ENCODE peak calls at places on chromosomes 11 and 22, in eight cellular contexts. N, B, K, M, E, J, O and Y are unnamed samples.

GRCh38 chr22:32746715-32747114 is 54.8 kb upstream of the TIMP3 start:
- DNase-seq in N (no peak), B (no peak), K (peak), M (no peak), E (no peak), J (no peak), O (no peak), Y (no peak)

GRCh38 chr11:76910620-76911414 is 50.1 kb downstream of the ACER3 start:
- DNase-seq in N (no peak), B (no peak), K (peak), M (no peak), E (no peak), J (no peak), O (no peak), Y (no peak)

GRCh38 chr11:109606256-109606655 is 184.3 kb downstream of the C11orf87 start:
- DNase-seq in N (no peak), B (no peak), K (no peak), M (no peak), E (no peak), J (no peak), O (no peak), Y (no peak)

GRCh38 chr22:36386900-36387663 is 685 bp downstream of the MYH9 start:
- DNase-seq in N (no peak), B (no peak), K (no peak), M (peak), E (peak), J (no peak), O (peak), Y (no peak)

GRCh38 chr11:12182650-12183511 is 72.5 kb downstream of the MICAL2 start:
- DNase-seq in N (no peak), B (no peak), K (peak), M (no peak), E (peak), J (no peak), O (no peak), Y (peak)

GRCh38 chr22:26229910-26230309 is 60.6 kb downstream of the SEZ6L start:
- DNase-seq in N (no peak), B (no peak), K (no peak), M (no peak), E (no peak), J (no peak), O (no peak), Y (no peak)

GRCh38 chr22:17875156-17875555 is 100.9 kb upstream of the BID start:
- DNase-seq in N (peak), B (no peak), K (no peak), M (no peak), E (no peak), J (no peak), O (no peak), Y (no peak)

GRCh38 chr11:46278387-46279173 is 1.1 kb downstream of the CREB3L1 start:
- DNase-seq in N (no peak), B (no peak), K (peak), M (no peak), E (no peak), J (peak), O (peak), Y (peak)

GRCh38 chr11:134503596-134503995 is 91.6 kb upstream of the B3GAT1 start:
- DNase-seq in N (no peak), B (no peak), K (no peak), M (no peak), E (no peak), J (no peak), O (peak), Y (no peak)

GRCh38 chr11:12224537-12224893 is 114.1 kb downstream of the MICAL2 start:
- DNase-seq in N (no peak), B (peak), K (peak), M (peak), E (peak), J (peak), O (no peak), Y (no peak)

GRCh38 chr11:8652140-8652539 is 30.3 kb downstream of the TRIM66 start:
- DNase-seq in N (no peak), B (no peak), K (peak), M (no peak), E (no peak), J (no peak), O (no peak), Y (peak)

GRCh38 chr11:2102132-2102882 is 36.9 kb downstream of the IGF2 start:
- DNase-seq in N (no peak), B (no peak), K (no peak), M (no peak), E (no peak), J (no peak), O (no peak), Y (no peak)

GRCh38 chr11:61413496-61413895 is 16.3 kb downstream of the CPSF7 start:
- DNase-seq in N (no peak), B (no peak), K (peak), M (no peak), E (no peak), J (no peak), O (no peak), Y (no peak)